ENCODE peak calls at places on chromosomes 7 and 10, in ten cellular contexts. J is nucleus accumbens; I is NCI-H748 treated with DMSO at 0.1 percent for 48 hours; L is transverse colon; D is T47D; V is activated naive CD4-positive, alpha-beta T cell treated with anti-CD3 and anti-CD28 coated beads for 36 hours; E is activated T-cell treated with anti-CD3 and anti-CD28 coated beads for 1 hour; Q is stimulated activated CD8-positive, alpha-beta memory T cell treated with anti-CD3 and anti-CD28 coated beads, Interleukin-15, amount 100 ng/mL, for 24 hours; X is activated CD8-positive, alpha-beta memory T cell treated with anti-CD3 and anti-CD28 coated beads for 48 hours; P is substantia nigra. M is an unnamed sample.

GRCh38 chr10:60733189-60733815 is 45.0 kb upstream of the CDK1 start:
- DNase-seq in J (no peak), I (peak; percentile 24), L (peak; percentile 78), D (peak; percentile 86), V (peak; percentile 39), E (peak; percentile 17), Q (peak; percentile 2), X (no peak), P (no peak), M (no peak)

GRCh38 chr7:29091121-29091601 is 55.2 kb downstream of the CPVL start:
- DNase-seq in J (no peak), I (no peak), L (no peak), D (no peak), V (peak; percentile 21), E (no peak), Q (no peak), X (no peak), P (no peak), M (no peak)

GRCh38 chr10:97211229-97211628 is 25.5 kb upstream of the SLIT1 start:
- DNase-seq in J (no peak), I (no peak), L (no peak), D (no peak), V (no peak), E (no peak), Q (no peak), X (no peak), P (no peak), M (no peak)

GRCh38 chr10:96830511-96831199 is 1.4 kb upstream of the LCOR start:
- DNase-seq in J (no peak), I (peak; percentile 28), L (peak; percentile 89), D (peak; percentile 92), V (peak; percentile 92), E (peak; percentile 70), Q (peak; percentile 30), X (peak; percentile 40), P (no peak), M (no peak)

GRCh38 chr7:142587578-142588191 is 161.6 kb upstream of the PRSS1 start:
- DNase-seq in J (no peak), I (peak; percentile 21), L (no peak), D (peak; percentile 82), V (no peak), E (no peak), Q (no peak), X (no peak), P (no peak), M (no peak)

GRCh38 chr10:104391969-104392296 is 38.3 kb downstream of the CFAP58 start:
- DNase-seq in J (no peak), I (no peak), L (no peak), D (no peak), V (no peak), E (no peak), Q (no peak), X (no peak), P (no peak), M (no peak)

GRCh38 chr10:116670706-116671105 is 50.0 kb downstream of the PNLIPRP2 start:
- DNase-seq in J (no peak), I (no peak), L (no peak), D (no peak), V (no peak), E (no peak), Q (no peak), X (no peak), P (no peak), M (no peak)

GRCh38 chr7:79211724-79212123 is 241.7 kb downstream of the MAGI2 start:
- DNase-seq in J (no peak), I (no peak), L (no peak), D (peak; percentile 37), V (no peak), E (no peak), Q (no peak), X (no peak), P (no peak), M (no peak)

GRCh38 chr10:73956476-73957338 is 41.2 kb upstream of the VCL start:
- DNase-seq in J (no peak), I (no peak), L (no peak), D (peak; percentile 19), V (peak; percentile 59), E (no peak), Q (no peak), X (no peak), P (no peak), M (no peak)

GRCh38 chr7:79430391-79430790 is 23.1 kb downstream of the MAGI2 start:
- DNase-seq in J (no peak), I (no peak), L (no peak), D (no peak), V (no peak), E (no peak), Q (no peak), X (no peak), P (no peak), M (no peak)

GRCh38 chr10:129404091-129404490 is 63.0 kb upstream of the MGMT start:
- DNase-seq in J (no peak), I (no peak), L (no peak), D (peak; percentile 2), V (no peak), E (no peak), Q (no peak), X (no peak), P (no peak), M (no peak)

GRCh38 chr10:119654540-119654939 is 3.4 kb downstream of the BAG3 start:
- DNase-seq in J (no peak), I (no peak), L (peak; percentile 62), D (peak; percentile 54), V (no peak), E (no peak), Q (no peak), X (no peak), P (peak; percentile 25), M (no peak)

GRCh38 chr10:17943033-17943745 is 8.5 kb upstream of the SLC39A12 start:
- DNase-seq in J (no peak), I (no peak), L (peak; percentile 8), D (no peak), V (no peak), E (no peak), Q (no peak), X (no peak), P (no peak), M (no peak)

GRCh38 chr7:141685285-141686035 is 16.5 kb downstream of the DENND11 start:
- DNase-seq in J (no peak), I (no peak), L (no peak), D (no peak), V (no peak), E (no peak), Q (no peak), X (no peak), P (no peak), M (peak; percentile 71)

GRCh38 chr7:66664590-66665293 is 36.1 kb downstream of the KCTD7 start:
- DNase-seq in J (no peak), I (no peak), L (no peak), D (no peak), V (no peak), E (no peak), Q (no peak), X (no peak), P (no peak), M (no peak)

GRCh38 chr10:121112618-121113384 is 261.6 kb downstream of the WDR11 start:
- DNase-seq in J (no peak), I (peak; percentile 27), L (no peak), D (peak; percentile 13), V (no peak), E (no peak), Q (no peak), X (no peak), P (no peak), M (no peak)

GRCh38 chr7:135923700-135924261 is 53.4 kb downstream of the MTPN start:
- DNase-seq in J (no peak), I (no peak), L (no peak), D (no peak), V (no peak), E (no peak), Q (no peak), X (no peak), P (no peak), M (no peak)

GRCh38 chr7:303884-304573 is 14.1 kb downstream of the FOXL3 start:
- DNase-seq in J (no peak), I (no peak), L (no peak), D (no peak), V (peak; percentile 2), E (no peak), Q (no peak), X (no peak), P (no peak), M (peak; percentile 20)

GRCh38 chr10:88411772-88412349 is 171.3 kb downstream of the RNLS start:
- DNase-seq in J (no peak), I (no peak), L (no peak), D (no peak), V (no peak), E (no peak), Q (no peak), X (no peak), P (no peak), M (no peak)

GRCh38 chr10:94172332-94172731 is 178.6 kb downstream of the PLCE1 start:
- DNase-seq in J (no peak), I (no peak), L (no peak), D (no peak), V (no peak), E (no peak), Q (no peak), X (no peak), P (no peak), M (no peak)

GRCh38 chr7:144834516-144835165 is 1.2 kb downstream of the TPK1 start:
- DNase-seq in J (no peak), I (no peak), L (peak; percentile 36), D (no peak), V (peak; percentile 58), E (peak; percentile 28), Q (no peak), X (no peak), P (no peak), M (peak; percentile 21)

GRCh38 chr7:83629117-83629880 is 19.6 kb downstream of the SEMA3E start:
- DNase-seq in J (no peak), I (no peak), L (no peak), D (no peak), V (no peak), E (no peak), Q (no peak), X (no peak), P (no peak), M (no peak)

GRCh38 chr10:77716943-77717735 is 79.5 kb upstream of the KCNMA1 start:
- DNase-seq in J (no peak), I (no peak), L (no peak), D (no peak), V (no peak), E (no peak), Q (no peak), X (no peak), P (no peak), M (no peak)

GRCh38 chr7:43648725-43649406 is 66.0 kb downstream of the STK17A start:
- DNase-seq in J (no peak), I (no peak), L (peak; percentile 68), D (no peak), V (peak; percentile 78), E (peak; percentile 42), Q (no peak), X (peak; percentile 43), P (no peak), M (peak; percentile 26)